ENCODE peak calls at places on chromosomes 7 and 10, in six cellular contexts. H is H1, K is IMR-90, Q is ovary, F is transverse colon, O is body of pancreas. D is an unnamed sample. For H3K27me3, the result is how much of the 10 kb centered on the place peaks cover.

GRCh38 chr7:121499526-121500123 is 103.5 kb upstream of the FAM3C start:
- DNase-seq in F (no peak), Q (no peak), K (no peak), O (no peak), H (no peak), D (no peak)

GRCh38 chr7:40516376-40516775 is 381.6 kb downstream of the SUGCT start:
- DNase-seq in F (no peak), H (no peak), O (no peak), K (peak), Q (no peak), D (no peak)

GRCh38 chr10:32982293-32982709 is 24.3 kb upstream of the ITGB1 start:
- DNase-seq in F (no peak), K (peak), H (no peak), O (no peak), Q (no peak), D (no peak)

GRCh38 chr10:68137174-68137573 is 27.9 kb downstream of the MYPN start:
- DNase-seq in K (peak), H (no peak), O (no peak), F (no peak), Q (no peak), D (no peak)

GRCh38 chr10:70115948-70116682 is 16.5 kb downstream of the AIFM2 start:
- DNase-seq in Q (peak), H (no peak), O (peak), F (peak), K (peak), D (peak)

GRCh38 chr10:16425449-16425848 is 11.4 kb upstream of the PTER start:
- DNase-seq in H (no peak), O (no peak), Q (no peak), F (no peak), K (no peak), D (no peak)

GRCh38 chr10:84329094-84329611 is 764 bp downstream of the CCSER2 start:
- DNase-seq in Q (no peak), K (peak), H (no peak), O (no peak), F (peak), D (no peak)

GRCh38 chr7:24778543-24779282 is 21.4 kb upstream of the GSDME start:
- DNase-seq in Q (no peak), F (no peak), K (peak), O (no peak), H (no peak), D (no peak)

GRCh38 chr10:126564297-126564888 is 106.1 kb downstream of the C10orf90 start:
- DNase-seq in H (no peak), F (no peak), O (no peak), Q (no peak), K (no peak), D (no peak)

GRCh38 chr7:114700267-114700666 is 221.6 kb upstream of the MDFIC start:
- DNase-seq in Q (no peak), O (no peak), H (no peak), F (no peak), K (no peak), D (no peak)

GRCh38 chr7:50696810-50697582 is 85.7 kb downstream of the GRB10 start:
- DNase-seq in H (no peak), O (no peak), K (no peak), F (no peak), Q (no peak), D (no peak)

GRCh38 chr7:1559626-1560590 is 3.9 kb upstream of the TMEM184A start:
- DNase-seq in F (no peak), H (no peak), O (no peak), K (no peak), Q (peak), D (no peak)

GRCh38 chr7:93578762-93579161 is 4.2 kb upstream of the CALCR start:
- DNase-seq in F (no peak), Q (no peak), H (no peak), K (no peak), O (no peak), D (no peak)

GRCh38 chr10:22568928-22569327 is 145.4 kb downstream of the PIP4K2A start:
- DNase-seq in O (no peak), K (no peak), F (no peak), Q (no peak), H (no peak), D (no peak)

GRCh38 chr7:27435461-27435860 is 192.9 kb downstream of the EVX1 start:
- DNase-seq in F (no peak), H (no peak), O (no peak), Q (no peak), K (peak), D (no peak)

GRCh38 chr10:91683976-91684375 is 51.1 kb upstream of the PPP1R3C start:
- DNase-seq in H (peak), F (no peak), K (peak), O (no peak), Q (no peak), D (no peak)

GRCh38 chr10:44198780-44199097 is 186.2 kb downstream of the CXCL12 start:
- DNase-seq in K (no peak), O (no peak), Q (no peak), F (no peak), H (no peak), D (no peak)

GRCh38 chr10:79434223-79434687 is 11.2 kb downstream of the ZCCHC24 start:
- DNase-seq in Q (no peak), H (no peak), F (no peak), O (no peak), K (peak), D (no peak)

GRCh38 chr7:43204081-43204480 is 91.6 kb downstream of the HECW1 start:
- DNase-seq in K (peak), F (no peak), H (no peak), O (no peak), Q (no peak), D (no peak)

GRCh38 chr7:1854521-1855395 is 184.7 kb downstream of the ELFN1 start:
- DNase-seq in Q (peak), F (peak), H (no peak), K (no peak), O (no peak), D (no peak)

GRCh38 chr10:13709931-13710690 is 123.3 kb downstream of the PRPF18 start:
- DNase-seq in F (no peak), O (no peak), K (no peak), Q (no peak), H (no peak), D (peak)

GRCh38 chr10:10209152-10209551 is 808.5 kb upstream of the CELF2 start:
- DNase-seq in H (no peak), F (no peak), Q (peak), K (peak), O (no peak), D (no peak)

GRCh38 chr10:1737222-1738061 is at the start of gene ADARB2:
- DNase-seq in Q (no peak), F (no peak), O (peak), K (no peak), H (peak), D (no peak)

GRCh38 chr10:96218826-96219225 is 52.5 kb downstream of the BLNK start:
- DNase-seq in H (no peak), O (no peak), Q (no peak), F (no peak), K (no peak), D (no peak)

GRCh38 chr10:126588024-126588423 is 82.5 kb downstream of the C10orf90 start:
- DNase-seq in K (no peak), F (no peak), Q (no peak), H (no peak), O (no peak), D (no peak)

GRCh38 chr7:69429817-69430501 is 168.3 kb upstream of the AUTS2 start:
- DNase-seq in Q (peak), F (peak), O (no peak), K (no peak), H (no peak), D (no peak)

GRCh38 chr7:56447864-56448693 is 331.9 kb upstream of the NUPR2 start:
- DNase-seq in H (no peak), Q (peak), F (no peak), O (no peak), K (no peak), D (peak)

GRCh38 chr10:507355-507699 is 182.1 kb downstream of the DIP2C start:
- DNase-seq in O (no peak), F (no peak), H (no peak), Q (no peak), K (no peak), D (no peak)
- H3K27me3 ChIP-seq in O (under half), F (under half), H (under half), Q (under half), K (under half), D (under half)

GRCh38 chr10:31031666-31032514 is at the start of gene ZNF438:
- DNase-seq in K (peak), H (peak), F (peak), O (peak), Q (peak), D (peak)
- TF ChIP-seq POLR2A in K (peak), H (peak), F (peak), O (peak), Q (peak), D (peak)

GRCh38 chr10:88949051-88949450 is 3.5 kb downstream of the ACTA2 start:
- DNase-seq in K (peak), F (no peak), H (no peak), O (no peak), Q (no peak), D (no peak)

GRCh38 chr10:88946200-88946599 is 6.4 kb downstream of the ACTA2 start:
- DNase-seq in Q (no peak), O (no peak), F (no peak), H (no peak), K (no peak), D (no peak)

GRCh38 chr10:88944813-88945212 is 7.8 kb downstream of the ACTA2 start:
- DNase-seq in F (no peak), Q (no peak), O (no peak), H (no peak), K (no peak), D (no peak)

GRCh38 chr10:88949912-88950664 is 2.5 kb downstream of the ACTA2 start:
- DNase-seq in F (no peak), Q (no peak), O (no peak), H (no peak), K (no peak), D (no peak)

GRCh38 chr10:88946965-88947590 is 5.5 kb downstream of the ACTA2 start:
- DNase-seq in K (no peak), H (no peak), Q (no peak), F (no peak), O (no peak), D (no peak)
- H3K27me3 ChIP-seq in K (under half), H (under half), Q (under half), F (under half), O (under half), D (under half)

DNA sequence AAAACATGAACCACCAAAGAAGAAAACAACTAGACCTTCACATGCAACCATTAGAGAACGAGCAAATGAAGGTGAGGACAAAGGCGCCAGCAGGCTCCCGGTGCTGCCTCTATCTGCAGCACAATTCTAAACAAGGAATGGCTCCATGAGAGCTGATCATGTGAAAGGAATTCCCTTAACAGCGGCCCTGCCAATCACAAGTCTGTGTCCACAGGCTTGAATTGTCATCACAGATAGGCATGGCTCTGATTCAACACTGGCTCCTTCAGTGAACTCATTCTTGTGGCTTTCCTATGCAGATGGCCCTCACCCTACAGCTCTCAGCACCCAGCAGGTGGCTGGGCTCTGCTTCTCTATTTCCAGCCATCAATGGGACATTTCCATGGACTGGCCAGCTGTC is 36.3 kb downstream of the LAMB1 start:
- DNase-seq in H (peak), Q (no peak), F (no peak), O (no peak), K (peak), D (no peak)
- TF ChIP-seq POLR2A in H (no peak), Q (no peak), F (no peak), O (no peak), K (no peak), D (no peak)

GRCh38 chr7:133750287-133750686 is 376.9 kb upstream of the LRGUK start:
- DNase-seq in F (no peak), Q (no peak), O (no peak), K (no peak), H (no peak), D (no peak)
- H3K27me3 ChIP-seq in F (under half), Q (under half), O (under half), K (under half), H (under half), D (under half)

GRCh38 chr7:6654113-6654841 is 17.2 kb downstream of the ZNF316 start:
- DNase-seq in O (no peak), H (no peak), F (no peak), K (no peak), Q (no peak), D (no peak)
- TF ChIP-seq POLR2A in O (no peak), H (no peak), F (no peak), K (no peak), Q (no peak), D (no peak)

GRCh38 chr10:124221356-124222297 is 128.2 kb upstream of the CHST15 start:
- DNase-seq in F (peak), K (no peak), Q (no peak), H (no peak), O (no peak), D (peak)
- H3K27me3 ChIP-seq in F (under half), K (under half), Q (under half), H (under half), O (under half), D (under half)

DNA sequence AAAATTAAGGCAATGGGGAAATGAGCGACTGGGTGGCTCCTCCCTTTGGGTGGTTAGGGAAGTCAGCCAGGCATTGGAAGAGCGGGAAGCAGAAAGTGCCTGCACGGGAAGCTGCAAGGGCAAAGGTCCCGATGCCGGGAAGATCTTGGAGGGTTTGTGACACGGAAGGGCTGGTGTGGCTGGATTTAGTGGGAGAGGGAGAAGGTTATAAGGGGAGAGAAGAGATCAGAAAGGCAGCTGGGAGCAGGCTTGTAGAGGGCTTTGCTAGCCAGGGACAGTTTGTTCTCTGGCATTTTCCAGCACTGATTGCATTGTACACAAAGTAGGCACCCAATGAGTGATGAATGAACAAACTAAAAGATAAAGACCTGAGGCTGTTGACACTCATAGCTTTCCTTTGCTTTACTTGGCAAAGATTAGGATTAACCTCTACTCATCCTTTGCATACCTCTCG is 67.7 kb downstream of the NAMPT start:
- DNase-seq in F (peak), Q (peak), O (peak), H (no peak), K (peak), D (peak)
- TF ChIP-seq POLR2A in F (no peak), Q (no peak), O (peak), H (no peak), K (no peak), D (no peak)

GRCh38 chr10:123608047-123608446 is 58.1 kb upstream of the GPR26 start:
- DNase-seq in H (no peak), K (no peak), O (no peak), F (no peak), Q (no peak), D (no peak)

GRCh38 chr10:123606006-123606405 is 60.1 kb upstream of the GPR26 start:
- DNase-seq in H (no peak), O (no peak), F (no peak), K (no peak), Q (no peak), D (peak)

GRCh38 chr10:123606955-123607354 is 59.2 kb upstream of the GPR26 start:
- DNase-seq in O (no peak), Q (no peak), F (no peak), K (no peak), H (no peak), D (no peak)

GRCh38 chr10:123611243-123611642 is 54.9 kb upstream of the GPR26 start:
- DNase-seq in Q (no peak), H (no peak), O (no peak), K (no peak), F (no peak), D (no peak)

GRCh38 chr10:123607386-123607785 is 58.8 kb upstream of the GPR26 start:
- DNase-seq in H (peak), O (no peak), K (no peak), F (no peak), Q (no peak), D (no peak)
- H3K27me3 ChIP-seq in H (under half), O (under half), K (under half), F (under half), Q (under half), D (under half)

GRCh38 chr7:47817922-47818321 is 130.3 kb downstream of the PKD1L1 start:
- DNase-seq in O (no peak), Q (no peak), K (no peak), H (no peak), F (no peak), D (no peak)

GRCh38 chr7:47815867-47816266 is 132.4 kb downstream of the PKD1L1 start:
- DNase-seq in Q (no peak), F (no peak), H (no peak), K (no peak), O (no peak), D (no peak)

GRCh38 chr7:47816647-47817046 is 131.6 kb downstream of the PKD1L1 start:
- DNase-seq in Q (no peak), K (peak), O (no peak), H (no peak), F (no peak), D (no peak)

GRCh38 chr7:47814905-47815613 is 133.2 kb downstream of the PKD1L1 start:
- DNase-seq in K (no peak), O (no peak), F (no peak), H (peak), Q (no peak), D (no peak)

GRCh38 chr7:47819054-47819920 is 129.0 kb downstream of the PKD1L1 start:
- DNase-seq in K (peak), Q (peak), H (no peak), O (peak), F (peak), D (peak)
- TF ChIP-seq POLR2A in K (no peak), Q (no peak), H (no peak), O (no peak), F (no peak), D (no peak)